ENCODE peak calls at places on chromosomes 7 and 10, in seven cellular contexts. One of them, this sample, is unnamed.

GRCh38 chr10:103598654-103599115 is 105.2 kb downstream of the NEURL1 start:
- DNase-seq in kidney tubule cell: peak
- DNase-seq in central memory CD4-positive, alpha-beta T cell: no peak
- DNase-seq in germinal center: no peak
- DNase-seq in psoas muscle: peak
- DNase-seq in kidney: no peak
- DNase-seq in GM23338: peak
- DNase-seq in this sample: peak

GRCh38 chr7:155279787-155280445 is 17.8 kb upstream of the INSIG1 start:
- DNase-seq in kidney tubule cell: no peak
- DNase-seq in central memory CD4-positive, alpha-beta T cell: no peak
- DNase-seq in germinal center: no peak
- DNase-seq in psoas muscle: no peak
- DNase-seq in kidney: no peak
- DNase-seq in GM23338: no peak
- DNase-seq in this sample: no peak

GRCh38 chr7:33873518-33873917 is 31.8 kb upstream of the BMPER start:
- DNase-seq in kidney tubule cell: peak
- DNase-seq in central memory CD4-positive, alpha-beta T cell: no peak
- DNase-seq in germinal center: no peak
- DNase-seq in psoas muscle: no peak
- DNase-seq in kidney: no peak
- DNase-seq in GM23338: peak
- DNase-seq in this sample: peak

GRCh38 chr7:7996568-7996967 is 28.0 kb downstream of the GLCCI1 start:
- DNase-seq in kidney tubule cell: peak
- DNase-seq in central memory CD4-positive, alpha-beta T cell: no peak
- DNase-seq in germinal center: no peak
- DNase-seq in psoas muscle: no peak
- DNase-seq in kidney: no peak
- DNase-seq in GM23338: peak
- DNase-seq in this sample: no peak

GRCh38 chr7:148975896-148976295 is 52.4 kb downstream of the PDIA4 start:
- DNase-seq in kidney tubule cell: no peak
- DNase-seq in central memory CD4-positive, alpha-beta T cell: no peak
- DNase-seq in germinal center: no peak
- DNase-seq in psoas muscle: no peak
- DNase-seq in kidney: no peak
- DNase-seq in GM23338: peak
- DNase-seq in this sample: peak

GRCh38 chr10:101063548-101064414 is 2.0 kb downstream of the KAZALD1 start:
- DNase-seq in kidney tubule cell: no peak
- DNase-seq in central memory CD4-positive, alpha-beta T cell: no peak
- DNase-seq in germinal center: no peak
- DNase-seq in psoas muscle: no peak
- DNase-seq in kidney: no peak
- DNase-seq in GM23338: peak
- DNase-seq in this sample: peak

GRCh38 chr7:2107386-2108085 is 125.2 kb downstream of the MAD1L1 start:
- DNase-seq in kidney tubule cell: no peak
- DNase-seq in central memory CD4-positive, alpha-beta T cell: no peak
- DNase-seq in germinal center: no peak
- DNase-seq in psoas muscle: no peak
- DNase-seq in kidney: no peak
- DNase-seq in GM23338: no peak
- DNase-seq in this sample: no peak

GRCh38 chr7:139844779-139845442 is 15.8 kb downstream of the TBXAS1 start:
- DNase-seq in kidney tubule cell: no peak
- DNase-seq in central memory CD4-positive, alpha-beta T cell: no peak
- DNase-seq in germinal center: no peak
- DNase-seq in psoas muscle: no peak
- DNase-seq in kidney: no peak
- DNase-seq in GM23338: no peak
- DNase-seq in this sample: no peak

GRCh38 chr7:148665211-148665610 is 33.5 kb upstream of the CUL1 start:
- DNase-seq in kidney tubule cell: no peak
- DNase-seq in central memory CD4-positive, alpha-beta T cell: no peak
- DNase-seq in germinal center: no peak
- DNase-seq in psoas muscle: no peak
- DNase-seq in kidney: no peak
- DNase-seq in GM23338: no peak
- DNase-seq in this sample: no peak

GRCh38 chr7:139768249-139768824 is 9.5 kb downstream of the HIPK2 start:
- DNase-seq in kidney tubule cell: no peak
- DNase-seq in central memory CD4-positive, alpha-beta T cell: peak
- DNase-seq in germinal center: no peak
- DNase-seq in psoas muscle: no peak
- DNase-seq in kidney: no peak
- DNase-seq in GM23338: no peak
- DNase-seq in this sample: peak

GRCh38 chr10:7245505-7245904 is 165.3 kb downstream of the SFMBT2 start:
- DNase-seq in kidney tubule cell: no peak
- DNase-seq in central memory CD4-positive, alpha-beta T cell: no peak
- DNase-seq in germinal center: no peak
- DNase-seq in psoas muscle: no peak
- DNase-seq in kidney: no peak
- DNase-seq in GM23338: no peak
- DNase-seq in this sample: no peak

GRCh38 chr10:15780353-15781135 is 60.8 kb upstream of the ITGA8 start:
- DNase-seq in kidney tubule cell: peak
- DNase-seq in central memory CD4-positive, alpha-beta T cell: no peak
- DNase-seq in germinal center: no peak
- DNase-seq in psoas muscle: peak
- DNase-seq in kidney: no peak
- DNase-seq in GM23338: no peak
- DNase-seq in this sample: no peak

GRCh38 chr10:100038561-100039071 is 28.9 kb upstream of the DNMBP start:
- DNase-seq in kidney tubule cell: peak
- DNase-seq in central memory CD4-positive, alpha-beta T cell: no peak
- DNase-seq in germinal center: no peak
- DNase-seq in psoas muscle: no peak
- DNase-seq in kidney: no peak
- DNase-seq in GM23338: no peak
- DNase-seq in this sample: peak

GRCh38 chr7:47453093-47454056 is 128.5 kb downstream of the TNS3 start:
- DNase-seq in kidney tubule cell: peak
- DNase-seq in central memory CD4-positive, alpha-beta T cell: no peak
- DNase-seq in germinal center: no peak
- DNase-seq in psoas muscle: peak
- DNase-seq in kidney: peak
- DNase-seq in GM23338: no peak
- DNase-seq in this sample: peak

GRCh38 chr10:98041352-98042043 is 11.1 kb upstream of the CRTAC1 start:
- DNase-seq in kidney tubule cell: peak
- DNase-seq in central memory CD4-positive, alpha-beta T cell: no peak
- DNase-seq in germinal center: peak
- DNase-seq in psoas muscle: peak
- DNase-seq in kidney: no peak
- DNase-seq in GM23338: peak
- DNase-seq in this sample: peak

GRCh38 chr7:81886211-81886764 is 116.4 kb upstream of the HGF start:
- DNase-seq in kidney tubule cell: no peak
- DNase-seq in central memory CD4-positive, alpha-beta T cell: no peak
- DNase-seq in germinal center: no peak
- DNase-seq in psoas muscle: no peak
- DNase-seq in kidney: no peak
- DNase-seq in GM23338: no peak
- DNase-seq in this sample: no peak

GRCh38 chr10:133523631-133524203 is 3.4 kb upstream of the CYP2E1 start:
- DNase-seq in kidney tubule cell: peak
- DNase-seq in central memory CD4-positive, alpha-beta T cell: no peak
- DNase-seq in germinal center: no peak
- DNase-seq in psoas muscle: no peak
- DNase-seq in kidney: no peak
- DNase-seq in GM23338: no peak
- DNase-seq in this sample: no peak

GRCh38 chr7:76509931-76510877 is at the start of gene UPK3B:
- DNase-seq in kidney tubule cell: peak
- DNase-seq in central memory CD4-positive, alpha-beta T cell: no peak
- DNase-seq in germinal center: no peak
- DNase-seq in psoas muscle: no peak
- DNase-seq in kidney: peak
- DNase-seq in GM23338: peak
- DNase-seq in this sample: peak

GRCh38 chr7:29955799-29956476 is 33.7 kb downstream of the SCRN1 start:
- DNase-seq in kidney tubule cell: no peak
- DNase-seq in central memory CD4-positive, alpha-beta T cell: no peak
- DNase-seq in germinal center: peak
- DNase-seq in psoas muscle: no peak
- DNase-seq in kidney: no peak
- DNase-seq in GM23338: no peak
- DNase-seq in this sample: no peak

GRCh38 chr10:113442340-113442739 is 110.5 kb upstream of the HABP2 start:
- DNase-seq in kidney tubule cell: no peak
- DNase-seq in central memory CD4-positive, alpha-beta T cell: no peak
- DNase-seq in germinal center: no peak
- DNase-seq in psoas muscle: no peak
- DNase-seq in kidney: no peak
- DNase-seq in GM23338: no peak
- DNase-seq in this sample: no peak

GRCh38 chr7:121019018-121019417 is 30.5 kb downstream of the CPED1 start:
- DNase-seq in kidney tubule cell: no peak
- DNase-seq in central memory CD4-positive, alpha-beta T cell: no peak
- DNase-seq in germinal center: no peak
- DNase-seq in psoas muscle: no peak
- DNase-seq in kidney: no peak
- DNase-seq in GM23338: no peak
- DNase-seq in this sample: no peak

GRCh38 chr7:44735403-44736165 is 13.1 kb upstream of the ZMIZ2 start:
- DNase-seq in kidney tubule cell: peak
- DNase-seq in central memory CD4-positive, alpha-beta T cell: no peak
- DNase-seq in germinal center: no peak
- DNase-seq in psoas muscle: no peak
- DNase-seq in kidney: no peak
- DNase-seq in GM23338: no peak
- DNase-seq in this sample: no peak